ENCODE peak calls at places on chromosomes 7 and 10, in nine cellular contexts. K is cardiac muscle cell; J is esophagus muscularis mucosa; P is heart left ventricle; G is CD4-positive, alpha-beta T cell; E is mammary epithelial cell; W is mesothelial cell of epicardium; F is hepatocyte; D is lower leg skin. Y is an unnamed sample.

GRCh38 chr7:726854-727103 is 280 bp downstream of the DNAAF5 start:
- DNase-seq in E (no peak), D (no peak), F (no peak), K (peak), G (no peak), P (no peak), W (no peak), J (no peak), Y (no peak)

GRCh38 chr10:80412521-80412920 is 4.2 kb downstream of the PRXL2A start:
- DNase-seq in K (no peak), J (no peak), E (no peak), P (no peak), W (no peak), F (no peak), G (no peak), D (no peak), Y (no peak)

GRCh38 chr7:102024005-102024768 is 206.8 kb downstream of the CUX1 start:
- DNase-seq in K (no peak), E (no peak), W (no peak), D (no peak), G (no peak), F (no peak), P (no peak), J (no peak), Y (no peak)

GRCh38 chr7:24227603-24228359 is 56.2 kb upstream of the NPY start:
- DNase-seq in W (no peak), G (no peak), J (peak), P (no peak), K (no peak), F (no peak), E (no peak), D (no peak), Y (no peak)

GRCh38 chr7:55060690-55061414 is 42.0 kb downstream of the EGFR start:
- DNase-seq in K (no peak), F (no peak), E (no peak), J (no peak), G (no peak), W (no peak), D (no peak), P (no peak), Y (no peak)

GRCh38 chr10:86661161-86662025 is 6.9 kb upstream of the LDB3 start:
- DNase-seq in K (peak), E (peak), P (peak), D (peak), F (no peak), J (no peak), G (no peak), W (peak), Y (no peak)

GRCh38 chr10:9759596-9759995 is 1258.1 kb upstream of the CELF2 start:
- DNase-seq in F (no peak), W (no peak), D (no peak), E (no peak), G (no peak), K (no peak), J (no peak), P (no peak), Y (no peak)

GRCh38 chr7:142716596-142716995 is 32.7 kb upstream of the PRSS1 start:
- DNase-seq in G (no peak), P (no peak), E (no peak), K (no peak), J (no peak), F (no peak), D (no peak), W (no peak), Y (no peak)

GRCh38 chr7:127652333-127653248 is 597 bp downstream of the SND1 start:
- DNase-seq in K (no peak), D (no peak), W (no peak), E (peak), G (no peak), J (no peak), F (no peak), P (no peak), Y (no peak)

GRCh38 chr10:89471110-89471814 is 56.9 kb downstream of the IFIT5 start:
- DNase-seq in E (peak), W (no peak), K (no peak), J (no peak), G (no peak), P (no peak), D (no peak), F (no peak), Y (no peak)

GRCh38 chr7:46744957-46745699 is 824.1 kb upstream of the IGFBP3 start:
- DNase-seq in K (no peak), F (no peak), P (no peak), W (no peak), J (no peak), G (no peak), E (no peak), D (no peak), Y (no peak)

GRCh38 chr7:19146699-19147098 is 1.5 kb upstream of the FERD3L start:
- DNase-seq in G (no peak), P (no peak), J (no peak), E (peak), W (no peak), D (no peak), F (peak), K (peak), Y (no peak)

GRCh38 chr7:92448185-92448747 is 984 bp downstream of the GATAD1 start:
- DNase-seq in W (peak), G (peak), F (peak), J (no peak), K (peak), D (peak), E (peak), P (peak), Y (no peak)

GRCh38 chr10:110414563-110415309 is 83.0 kb upstream of the DUSP5 start:
- DNase-seq in J (no peak), F (no peak), D (no peak), W (no peak), E (peak), P (no peak), K (no peak), G (peak), Y (no peak)

GRCh38 chr7:81684513-81685262 is 85.2 kb downstream of the HGF start:
- DNase-seq in G (no peak), E (peak), P (peak), J (peak), W (peak), D (peak), K (peak), F (peak), Y (peak)

GRCh38 chr10:44206127-44206818 is 178.6 kb downstream of the CXCL12 start:
- DNase-seq in D (no peak), W (no peak), K (no peak), E (no peak), J (no peak), F (no peak), G (no peak), P (no peak), Y (no peak)

GRCh38 chr7:5390918-5391317 is 32.7 kb downstream of the TNRC18 start:
- DNase-seq in F (no peak), D (no peak), P (no peak), K (no peak), W (no peak), G (no peak), E (no peak), J (no peak), Y (no peak)

GRCh38 chr7:79420464-79420863 is 33.0 kb downstream of the MAGI2 start:
- DNase-seq in P (no peak), D (peak), E (peak), W (no peak), K (no peak), J (no peak), F (peak), G (no peak), Y (no peak)

GRCh38 chr10:106360870-106361269 is 803.6 kb downstream of the SORCS1 start:
- DNase-seq in E (peak), P (no peak), D (no peak), J (no peak), G (no peak), K (no peak), F (no peak), W (no peak), Y (no peak)

DNA sequence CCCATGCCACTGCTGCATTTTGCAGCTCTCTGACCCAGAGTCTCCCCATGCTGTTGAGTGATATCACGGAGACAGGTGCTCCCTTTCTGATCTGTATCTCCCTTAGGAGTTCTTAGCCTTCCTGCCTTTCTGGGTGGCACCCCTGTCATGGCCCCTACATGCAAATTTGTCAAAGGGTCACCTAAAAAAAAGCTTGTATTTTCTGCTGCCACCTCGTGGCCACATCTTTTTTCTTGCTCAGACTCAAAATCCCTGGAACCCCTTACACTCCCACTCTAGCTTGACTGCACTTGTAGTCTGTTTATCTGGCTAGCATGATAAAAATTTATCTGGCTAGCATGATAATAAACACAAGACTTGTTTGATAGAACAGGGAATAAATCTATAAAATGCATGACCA is 809.1 kb downstream of the SORCS1 start:
- DNase-seq in J (no peak), F (no peak), G (no peak), W (no peak), K (no peak), E (no peak), P (no peak), D (no peak), Y (no peak)
- TF ChIP-seq CTCF in J (no peak), F (peak), G (no peak), W (peak), K (peak), E (peak), P (no peak), D (no peak), Y (peak)

GRCh38 chr7:100065452-100066186 is 15.9 kb downstream of the ZNF3 start:
- DNase-seq in F (peak), D (no peak), E (no peak), P (no peak), J (no peak), W (no peak), K (peak), G (no peak), Y (no peak)
- TF ChIP-seq CTCF in F (no peak), D (no peak), E (no peak), P (no peak), J (no peak), W (no peak), K (no peak), G (no peak), Y (no peak)

GRCh38 chr10:101354584-101355070 is 662 bp downstream of the BTRC start:
- DNase-seq in J (no peak), D (no peak), W (no peak), P (no peak), K (no peak), F (no peak), E (no peak), G (no peak), Y (no peak)

GRCh38 chr10:101351477-101351876 is 2.5 kb upstream of the BTRC start:
- DNase-seq in K (no peak), D (no peak), P (no peak), J (no peak), G (no peak), E (no peak), W (no peak), F (no peak), Y (no peak)

GRCh38 chr10:101355307-101355706 is 1.3 kb downstream of the BTRC start:
- DNase-seq in J (no peak), E (no peak), D (no peak), K (no peak), G (no peak), W (no peak), F (no peak), P (no peak), Y (no peak)

GRCh38 chr10:101356132-101356531 is 2.2 kb downstream of the BTRC start:
- DNase-seq in D (no peak), F (no peak), E (no peak), J (no peak), G (no peak), K (no peak), W (no peak), P (no peak), Y (no peak)

GRCh38 chr10:101353692-101354583 is at the start of gene BTRC:
- DNase-seq in E (peak), P (peak), K (peak), J (peak), F (peak), W (peak), D (peak), G (peak), Y (peak)
- TF ChIP-seq CTCF in E (peak), P (no peak), K (peak), J (no peak), F (peak), W (no peak), D (no peak), G (no peak), Y (peak)

GRCh38 chr10:132922872-132923271 is 19.5 kb downstream of the CFAP46 start:
- DNase-seq in F (no peak), D (no peak), E (no peak), W (no peak), J (no peak), K (no peak), G (no peak), P (peak), Y (no peak)

GRCh38 chr10:132921086-132921485 is 21.3 kb downstream of the CFAP46 start:
- DNase-seq in P (peak), E (no peak), W (no peak), D (no peak), J (no peak), F (no peak), G (no peak), K (no peak), Y (no peak)

GRCh38 chr10:132924046-132924952 is 18.1 kb downstream of the CFAP46 start:
- DNase-seq in J (no peak), W (no peak), G (no peak), P (peak), D (no peak), K (no peak), E (no peak), F (no peak), Y (no peak)

GRCh38 chr10:132920101-132920925 is 22.1 kb downstream of the CFAP46 start:
- DNase-seq in F (no peak), D (no peak), K (no peak), J (no peak), P (peak), G (no peak), W (no peak), E (no peak), Y (no peak)

GRCh38 chr10:132921818-132922807 is 20.3 kb downstream of the CFAP46 start:
- DNase-seq in E (no peak), P (peak), D (no peak), F (no peak), K (no peak), W (no peak), J (no peak), G (no peak), Y (no peak)
- TF ChIP-seq CTCF in E (no peak), P (no peak), D (no peak), F (no peak), K (no peak), W (no peak), J (no peak), G (no peak), Y (no peak)

DNA sequence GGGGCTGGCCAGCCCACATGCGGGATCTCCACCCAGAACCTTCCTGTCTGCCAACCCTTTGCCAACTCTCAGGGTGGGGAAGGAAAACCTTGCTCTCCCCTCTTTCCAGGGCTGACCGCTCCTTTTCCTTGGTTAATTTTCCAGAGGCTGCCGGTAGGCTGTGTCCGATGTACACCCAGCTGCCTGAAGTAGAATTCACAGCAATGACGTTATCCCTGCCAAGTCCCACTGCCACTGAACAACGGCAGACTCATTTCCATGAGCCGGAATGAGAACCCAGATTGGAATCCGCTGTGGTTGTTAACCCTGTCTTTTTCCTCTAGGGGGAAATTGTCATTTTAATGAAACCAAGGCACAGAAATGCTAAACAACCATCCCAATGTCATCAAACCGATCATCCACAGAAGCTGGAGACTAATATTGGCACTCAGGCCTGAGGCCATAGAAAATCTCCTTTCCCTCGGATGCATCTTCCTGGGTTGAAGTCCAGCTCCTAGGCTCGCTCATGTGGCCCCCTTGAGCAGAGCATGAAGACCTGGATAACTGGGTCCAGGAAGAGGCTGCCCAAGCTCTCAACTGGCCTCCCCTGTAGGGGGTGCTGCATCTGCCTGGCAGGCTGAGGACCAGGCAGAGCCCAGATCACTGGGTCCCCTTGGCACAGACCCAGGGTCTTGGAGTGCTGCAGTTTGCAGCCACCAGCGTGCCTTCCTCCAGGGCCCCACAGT is 30.4 kb downstream of the KLRG2 start:
- DNase-seq in E (no peak), K (no peak), J (no peak), P (no peak), G (no peak), W (no peak), F (no peak), D (no peak), Y (no peak)
- TF ChIP-seq CTCF in E (no peak), K (peak), J (no peak), P (no peak), G (no peak), W (no peak), F (no peak), D (no peak), Y (no peak)

GRCh38 chr7:98922392-98923107 is 44.2 kb downstream of the TRRAP start:
- DNase-seq in J (no peak), P (no peak), D (no peak), F (peak), W (no peak), G (no peak), K (no peak), E (no peak), Y (no peak)
- TF ChIP-seq CTCF in J (no peak), P (no peak), D (no peak), F (peak), W (no peak), G (no peak), K (no peak), E (no peak), Y (no peak)

DNA sequence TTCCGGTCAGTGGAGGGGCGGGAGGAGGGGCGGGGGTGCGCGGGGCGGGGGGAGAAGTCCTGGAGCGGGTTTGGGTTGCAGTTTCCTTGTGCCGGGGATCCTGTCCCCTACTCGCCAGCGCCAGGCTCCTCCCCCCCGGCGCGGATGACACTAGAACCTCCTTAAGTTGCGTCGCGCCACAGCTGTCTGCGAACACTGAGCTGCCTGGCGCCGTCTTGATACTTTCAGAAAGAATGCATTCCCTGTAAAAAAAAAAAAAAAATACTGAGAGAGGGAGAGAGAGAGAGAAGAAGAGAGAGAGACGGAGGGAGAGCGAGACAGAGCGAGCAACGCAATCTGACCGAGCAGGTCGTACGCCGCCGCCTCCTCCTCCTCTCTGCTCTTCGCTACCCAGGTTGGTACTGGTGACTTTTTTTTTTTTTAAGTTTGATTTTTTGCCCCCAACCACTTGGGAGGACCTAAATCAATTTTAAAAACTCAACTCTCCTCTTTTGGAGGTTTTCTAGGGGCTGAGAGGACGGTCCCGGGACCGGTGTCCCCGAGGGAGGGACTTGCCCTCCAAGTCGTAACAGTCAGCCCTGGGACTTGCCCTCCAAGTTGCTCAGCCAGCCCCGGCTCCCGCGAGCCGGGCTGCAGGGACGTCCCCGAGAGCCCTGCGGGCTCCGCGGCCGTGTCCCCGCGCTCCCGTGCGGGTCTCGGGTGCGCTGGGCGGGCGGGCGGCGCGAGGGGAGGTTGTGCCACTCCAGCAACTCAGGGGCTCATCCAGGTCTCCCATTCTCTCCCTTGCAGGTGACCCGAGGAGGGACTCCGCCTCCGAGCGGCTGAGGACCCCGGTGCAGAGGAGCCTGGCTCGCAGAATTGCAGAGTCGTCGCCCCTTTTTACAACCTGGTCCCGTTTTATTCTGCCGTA is at the start of gene GATA3:
- DNase-seq in P (peak), K (peak), D (peak), G (peak), J (no peak), F (peak), E (peak), W (peak), Y (no peak)
- TF ChIP-seq CTCF in P (no peak), K (no peak), D (no peak), G (no peak), J (no peak), F (no peak), E (no peak), W (no peak), Y (no peak)

DNA sequence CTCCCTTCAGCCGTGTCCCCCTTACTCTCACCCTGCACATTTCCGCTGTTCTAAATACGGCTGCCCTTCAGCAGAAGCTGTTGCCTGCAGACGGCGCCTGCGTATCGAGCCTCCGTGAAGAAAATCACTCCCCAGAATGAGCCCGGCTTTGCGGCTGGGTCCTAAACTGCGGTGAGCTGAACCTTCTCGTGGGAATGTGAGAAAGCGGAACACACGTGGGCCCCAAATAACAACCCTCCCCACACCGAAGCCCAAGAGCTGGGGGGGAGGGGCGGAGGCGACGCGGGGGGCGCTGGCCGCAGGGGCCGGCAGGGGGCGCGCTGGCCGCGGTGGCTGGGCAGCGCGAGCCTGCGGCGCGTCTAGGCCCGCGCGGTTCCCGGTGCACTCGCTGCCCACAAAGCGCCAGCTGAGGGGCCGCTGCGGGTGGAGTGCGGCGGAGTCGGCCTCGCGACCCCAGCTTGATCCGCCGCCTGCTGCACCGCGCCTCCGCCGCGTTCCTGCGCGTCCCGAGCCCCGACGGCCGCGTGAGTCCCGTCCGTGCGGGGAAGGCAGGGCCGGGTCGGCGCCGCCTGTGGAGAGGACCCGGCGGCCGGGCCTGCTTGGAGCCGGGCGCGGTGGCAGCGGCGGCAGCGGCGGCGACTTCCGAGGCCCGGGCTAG is at the start of gene ZNF398:
- DNase-seq in G (peak), E (peak), D (peak), W (peak), F (peak), P (peak), K (peak), J (peak), Y (peak)
- TF ChIP-seq CTCF in G (peak), E (peak), D (no peak), W (peak), F (peak), P (peak), K (peak), J (peak), Y (peak)

GRCh38 chr10:113331971-113332370 is 220.9 kb upstream of the HABP2 start:
- DNase-seq in K (no peak), G (no peak), W (no peak), J (no peak), D (no peak), E (no peak), P (no peak), F (no peak), Y (no peak)
- TF ChIP-seq CTCF in K (no peak), G (no peak), W (no peak), J (no peak), D (no peak), E (no peak), P (no peak), F (no peak), Y (no peak)